ENCODE peak calls at places on chromosomes 12 and 14, in seven cellular contexts. One of them, this sample, is unnamed.

GRCh38 chr12:16359512-16360491 is 12.4 kb downstream of the MGST1 start:
- DNase-seq in LNCaP clone FGC: no peak
- DNase-seq in HEK293T: peak; percentile 68
- DNase-seq in NB4: peak; percentile 70
- DNase-seq in iPS-NIHi11: peak; percentile 71
- DNase-seq in neuronal stem cell: peak; percentile 50
- DNase-seq in fibroblast of lung: peak; percentile 66
- DNase-seq in this sample: no peak

GRCh38 chr12:98856897-98857540 is 211.9 kb downstream of the APAF1 start:
- DNase-seq in iPS-NIHi11: peak; percentile 41
- DNase-seq in fibroblast of lung: no peak
- DNase-seq in LNCaP clone FGC: no peak
- DNase-seq in neuronal stem cell: peak; percentile 24
- DNase-seq in NB4: no peak
- DNase-seq in HEK293T: no peak
- DNase-seq in this sample: no peak

GRCh38 chr14:99736600-99737371 is 52.7 kb downstream of the CYP46A1 start:
- DNase-seq in neuronal stem cell: no peak
- DNase-seq in HEK293T: no peak
- DNase-seq in iPS-NIHi11: no peak
- DNase-seq in LNCaP clone FGC: no peak
- DNase-seq in fibroblast of lung: no peak
- DNase-seq in NB4: no peak
- DNase-seq in this sample: no peak

GRCh38 chr14:90275820-90276219 is 19.5 kb downstream of the PSMC1 start:
- DNase-seq in iPS-NIHi11: no peak
- DNase-seq in fibroblast of lung: no peak
- DNase-seq in HEK293T: no peak
- DNase-seq in NB4: no peak
- DNase-seq in LNCaP clone FGC: no peak
- DNase-seq in neuronal stem cell: no peak
- DNase-seq in this sample: no peak

GRCh38 chr12:65668981-65669695 is 155.1 kb upstream of the HMGA2 start:
- DNase-seq in HEK293T: no peak
- DNase-seq in NB4: no peak
- DNase-seq in iPS-NIHi11: no peak
- DNase-seq in neuronal stem cell: no peak
- DNase-seq in LNCaP clone FGC: no peak
- DNase-seq in fibroblast of lung: peak; percentile 28
- DNase-seq in this sample: no peak

GRCh38 chr14:61526405-61527312 is 168.7 kb upstream of the HIF1A start:
- DNase-seq in LNCaP clone FGC: peak; percentile 98
- DNase-seq in NB4: peak; percentile 14
- DNase-seq in fibroblast of lung: no peak
- DNase-seq in neuronal stem cell: no peak
- DNase-seq in HEK293T: no peak
- DNase-seq in iPS-NIHi11: no peak
- DNase-seq in this sample: no peak

GRCh38 chr14:89336338-89336737 is 80.7 kb downstream of the FOXN3 start:
- DNase-seq in NB4: peak; percentile 23
- DNase-seq in fibroblast of lung: no peak
- DNase-seq in iPS-NIHi11: no peak
- DNase-seq in neuronal stem cell: no peak
- DNase-seq in LNCaP clone FGC: no peak
- DNase-seq in HEK293T: no peak
- DNase-seq in this sample: no peak

GRCh38 chr14:31505411-31505810 is 17.6 kb upstream of the GPR33 start:
- DNase-seq in HEK293T: no peak
- DNase-seq in NB4: no peak
- DNase-seq in neuronal stem cell: no peak
- DNase-seq in LNCaP clone FGC: no peak
- DNase-seq in iPS-NIHi11: no peak
- DNase-seq in fibroblast of lung: peak; percentile 37
- DNase-seq in this sample: no peak

GRCh38 chr12:58918475-58918874 is 1.8 kb downstream of the LRIG3 start:
- DNase-seq in fibroblast of lung: peak; percentile 26
- DNase-seq in HEK293T: no peak
- DNase-seq in LNCaP clone FGC: no peak
- DNase-seq in iPS-NIHi11: no peak
- DNase-seq in NB4: no peak
- DNase-seq in neuronal stem cell: no peak
- DNase-seq in this sample: no peak

GRCh38 chr14:101595887-101596721 is 34.8 kb downstream of the DIO3 start:
- DNase-seq in NB4: peak; percentile 38
- DNase-seq in HEK293T: no peak
- DNase-seq in LNCaP clone FGC: no peak
- DNase-seq in fibroblast of lung: no peak
- DNase-seq in iPS-NIHi11: peak; percentile 5
- DNase-seq in neuronal stem cell: no peak
- DNase-seq in this sample: no peak

GRCh38 chr12:32365473-32366064 is 33.8 kb upstream of the FGD4 start:
- DNase-seq in neuronal stem cell: peak; percentile 70
- DNase-seq in LNCaP clone FGC: peak; percentile 50
- DNase-seq in iPS-NIHi11: peak; percentile 68
- DNase-seq in HEK293T: peak; percentile 59
- DNase-seq in fibroblast of lung: peak; percentile 84
- DNase-seq in NB4: peak; percentile 79
- DNase-seq in this sample: peak; percentile 46